ENCODE peak calls at places on chromosome X, in nine cellular contexts. G is Karpas-422; W is right atrium auricular region; R is mucosa of descending colon; K is HT-29; M is stimulated activated CD8-positive, alpha-beta memory T cell treated with anti-CD3 and anti-CD28 coated beads, Interleukin-7, amount 100 ng/mL, for 24 hours; F is lung; T is dorsolateral prefrontal cortex; X is mesendoderm. H is an unnamed sample.

GRCh38 chrX:150873616-150874015 is 24.9 kb downstream of the CD99L2 start:
- DNase-seq in G (no peak), W (no peak), R (no peak), K (no peak), M (no peak), F (no peak), T (no peak), X (peak), H (no peak)

GRCh38 chrX:48761674-48762471 is at the start of gene GLOD5:
- DNase-seq in G (peak), W (no peak), R (peak), K (peak), M (no peak), F (peak), T (no peak), X (peak), H (no peak)

GRCh38 chrX:19063030-19063429 is 59.2 kb downstream of the ADGRG2 start:
- DNase-seq in G (no peak), W (no peak), R (no peak), K (no peak), M (no peak), F (no peak), T (no peak), X (no peak), H (no peak)

GRCh38 chrX:56462389-56462788 is 101.0 kb upstream of the UBQLN2 start:
- DNase-seq in G (no peak), W (no peak), R (no peak), K (peak), M (no peak), F (no peak), T (no peak), X (no peak), H (no peak)

GRCh38 chrX:3191821-3192220 is 150.6 kb downstream of the ARSF start:
- DNase-seq in G (no peak), W (no peak), R (no peak), K (no peak), M (no peak), F (no peak), T (no peak), X (no peak), H (no peak)

GRCh38 chrX:1576201-1577101 is 15.0 kb upstream of the AKAP17A start:
- DNase-seq in G (no peak), W (peak), R (no peak), K (no peak), M (no peak), F (peak), T (no peak), X (no peak), H (no peak)

GRCh38 chrX:38175140-38175539 is 45.5 kb downstream of the SRPX start:
- DNase-seq in G (peak), W (no peak), R (peak), K (peak), M (no peak), F (no peak), T (no peak), X (peak), H (no peak)

GRCh38 chrX:32448945-32449344 is 762.4 kb downstream of the DMD start:
- DNase-seq in G (no peak), W (no peak), R (no peak), K (no peak), M (no peak), F (no peak), T (no peak), X (no peak), H (no peak)

GRCh38 chrX:22399793-22400192 is 127.1 kb downstream of the CBLL2 start:
- DNase-seq in G (no peak), W (no peak), R (no peak), K (no peak), M (no peak), F (no peak), T (no peak), X (no peak), H (no peak)

GRCh38 chrX:110257889-110258288 is 60.0 kb downstream of the AMMECR1 start:
- DNase-seq in G (no peak), W (no peak), R (no peak), K (no peak), M (no peak), F (no peak), T (no peak), X (peak), H (no peak)

GRCh38 chrX:155563099-155563498 is 49.7 kb downstream of the TMLHE start:
- DNase-seq in G (no peak), W (no peak), R (no peak), K (no peak), M (no peak), F (no peak), T (no peak), X (no peak), H (no peak)

GRCh38 chrX:149853925-149854324 is 27.1 kb upstream of the MAGEA8 start:
- DNase-seq in G (no peak), W (no peak), R (no peak), K (no peak), M (no peak), F (no peak), T (no peak), X (no peak), H (no peak)

GRCh38 chrX:109886122-109886761 is 116.7 kb upstream of the TMEM164 start:
- DNase-seq in G (peak), W (no peak), R (peak), K (peak), M (no peak), F (no peak), T (no peak), X (peak), H (peak)

GRCh38 chrX:1170243-1170642 is 42.2 kb downstream of the CRLF2 start:
- DNase-seq in G (no peak), W (no peak), R (no peak), K (no peak), M (no peak), F (no peak), T (no peak), X (no peak), H (no peak)

GRCh38 chrX:80812176-80812575 is 2.5 kb upstream of the BRWD3 start:
- DNase-seq in G (peak), W (no peak), R (peak), K (peak), M (peak), F (no peak), T (no peak), X (peak), H (peak)

GRCh38 chrX:105653891-105654290 is 168.4 kb upstream of the NRK start:
- DNase-seq in G (no peak), W (no peak), R (no peak), K (no peak), M (no peak), F (no peak), T (no peak), X (no peak), H (no peak)

GRCh38 chrX:109347618-109348017 is 134.3 kb downstream of the GUCY2F start:
- DNase-seq in G (no peak), W (no peak), R (no peak), K (no peak), M (no peak), F (no peak), T (no peak), X (peak), H (no peak)

H was measured in naive thymus-derived CD8-positive, alpha-beta T cell.